ENCODE peak calls at places on chromosomes 3 and 15, in six cellular contexts. Z is cardiac septum; G is midbrain; F is globus pallidus; D is activated CD4-positive, CD25-positive, alpha-beta regulatory T cell; S is activated CD4-positive, alpha-beta T cell treated with anti-CD3 and anti-CD28 coated beads, Interleukin-2, amount 10 ng/mL, durations not matched to agents 7 days and 5 days. M is an unnamed sample.

GRCh38 chr15:67836955-67837354 is 2.9 kb downstream of the RNU6-1 start:
- DNase-seq in Z (peak), G (no peak), F (no peak), D (no peak), S (no peak), M (no peak)

GRCh38 chr3:43736558-43736995 is 45.8 kb downstream of the ABHD5 start:
- DNase-seq in Z (no peak), G (no peak), F (no peak), D (no peak), S (no peak), M (no peak)

GRCh38 chr3:150235799-150236198 is 172.3 kb upstream of the TSC22D2 start:
- DNase-seq in Z (no peak), G (no peak), F (no peak), D (no peak), S (no peak), M (no peak)

GRCh38 chr3:136957751-136958288 is at the start of gene IL20RB:
- DNase-seq in Z (no peak), G (no peak), F (no peak), D (no peak), S (no peak), M (no peak)

GRCh38 chr15:80153900-80154299 is 1.1 kb downstream of the FAH start:
- DNase-seq in Z (no peak), G (no peak), F (no peak), D (no peak), S (no peak), M (no peak)

GRCh38 chr3:166243511-166243910 is 406.3 kb upstream of the BCHE start:
- DNase-seq in Z (no peak), G (no peak), F (no peak), D (no peak), S (no peak), M (no peak)

GRCh38 chr3:98359250-98359649 is 5.6 kb downstream of the OR5K4 start:
- DNase-seq in Z (no peak), G (no peak), F (no peak), D (no peak), S (no peak), M (no peak)

GRCh38 chr3:9890249-9891071 is at the start of gene JAGN1:
- DNase-seq in Z (peak), G (peak), F (peak), D (peak), S (peak), M (peak)

GRCh38 chr3:116085456-116085855 is 359.8 kb downstream of the LSAMP start:
- DNase-seq in Z (no peak), G (no peak), F (no peak), D (no peak), S (no peak), M (no peak)

GRCh38 chr15:67137951-67138935 is 72.8 kb downstream of the SMAD3 start:
- DNase-seq in Z (peak), G (no peak), F (no peak), D (no peak), S (no peak), M (no peak)

GRCh38 chr3:147616998-147617619 is 207.9 kb downstream of the ZIC1 start:
- DNase-seq in Z (no peak), G (peak), F (peak), D (no peak), S (no peak), M (no peak)

GRCh38 chr3:113255854-113256615 is 44.7 kb downstream of the BOC start:
- DNase-seq in Z (no peak), G (no peak), F (no peak), D (no peak), S (no peak), M (no peak)

GRCh38 chr15:90876512-90877170 is 7.7 kb upstream of the FES start:
- DNase-seq in Z (no peak), G (no peak), F (no peak), D (no peak), S (no peak), M (no peak)

GRCh38 chr3:88150371-88150770 is 612 bp downstream of the C3orf38 start:
- DNase-seq in Z (no peak), G (peak), F (no peak), D (no peak), S (peak), M (no peak)

GRCh38 chr3:112770026-112770626 is 76.5 kb downstream of the CD200R1L start:
- DNase-seq in Z (no peak), G (no peak), F (no peak), D (no peak), S (no peak), M (no peak)

GRCh38 chr3:191237045-191237882 is 38.2 kb downstream of the OSTN start:
- DNase-seq in Z (no peak), G (no peak), F (no peak), D (no peak), S (no peak), M (no peak)

GRCh38 chr3:139559541-139559940 is 20.0 kb upstream of the RBP1 start:
- DNase-seq in Z (no peak), G (no peak), F (no peak), D (no peak), S (no peak), M (no peak)

GRCh38 chr15:42081463-42081830 is 12.9 kb downstream of the PLA2G4D start:
- DNase-seq in Z (no peak), G (no peak), F (no peak), D (no peak), S (no peak), M (no peak)

GRCh38 chr15:74317820-74318375 is 49.5 kb downstream of the CYP11A1 start:
- DNase-seq in Z (peak), G (no peak), F (no peak), D (no peak), S (no peak), M (no peak)

GRCh38 chr15:41853831-41854230 is 15.2 kb downstream of the PLA2G4B start:
- DNase-seq in Z (no peak), G (no peak), F (no peak), D (no peak), S (no peak), M (no peak)

GRCh38 chr3:148873928-148874326 is 8.8 kb downstream of the CPA3 start:
- DNase-seq in Z (no peak), G (no peak), F (no peak), D (no peak), S (no peak), M (no peak)

GRCh38 chr15:40869686-40870085 is 4.3 kb downstream of the RHOV start:
- DNase-seq in Z (no peak), G (no peak), F (no peak), D (no peak), S (no peak), M (no peak)

GRCh38 chr3:192858849-192859585 is 58.6 kb downstream of the MB21D2 start:
- DNase-seq in Z (no peak), G (no peak), F (no peak), D (no peak), S (no peak), M (no peak)

GRCh38 chr15:84947947-84948830 is 33.5 kb upstream of the PDE8A start:
- DNase-seq in Z (no peak), G (no peak), F (no peak), D (no peak), S (no peak), M (no peak)

GRCh38 chr3:105448338-105448982 is 81.8 kb downstream of the ALCAM start:
- DNase-seq in Z (no peak), G (peak), F (peak), D (no peak), S (no peak), M (no peak)

GRCh38 chr15:50315814-50316630 is 39.0 kb downstream of the GABPB1 start:
- DNase-seq in Z (no peak), G (peak), F (peak), D (no peak), S (peak), M (no peak)

GRCh38 chr15:88375234-88375926 is 91.8 kb downstream of the MRPL46 start:
- DNase-seq in Z (no peak), G (no peak), F (no peak), D (no peak), S (no peak), M (no peak)

GRCh38 chr3:170565495-170565894 is 20.4 kb downstream of the SLC7A14 start:
- DNase-seq in Z (no peak), G (no peak), F (no peak), D (no peak), S (no peak), M (no peak)

GRCh38 chr3:134699721-134700120 is 48.9 kb upstream of the KY start:
- DNase-seq in Z (no peak), G (no peak), F (no peak), D (no peak), S (no peak), M (no peak)

GRCh38 chr3:158747417-158747816 is 15.2 kb upstream of the RARRES1 start:
- DNase-seq in Z (no peak), G (no peak), F (no peak), D (no peak), S (no peak), M (no peak)

GRCh38 chr3:129892857-129893615 is 475 bp downstream of the TMCC1 start:
- DNase-seq in Z (peak), G (peak), F (peak), D (peak), S (peak), M (peak)

GRCh38 chr15:55897560-55898336 is 95.7 kb downstream of the NEDD4 start:
- DNase-seq in Z (no peak), G (peak), F (peak), D (no peak), S (no peak), M (no peak)

GRCh38 chr3:140068512-140068911 is 133.5 kb downstream of the CLSTN2 start:
- DNase-seq in Z (no peak), G (no peak), F (no peak), D (no peak), S (no peak), M (no peak)

GRCh38 chr3:63863150-63864007 is at the start of the genes ATXN7 and THOC7:
- DNase-seq in Z (peak), G (peak), F (peak), D (peak), S (peak), M (peak)

GRCh38 chr15:101027920-101028319 is 108.8 kb downstream of the LRRK1 start:
- DNase-seq in Z (no peak), G (no peak), F (no peak), D (no peak), S (no peak), M (no peak)

GRCh38 chr15:96146711-96147110 is 183.8 kb upstream of the NR2F2 start:
- DNase-seq in Z (no peak), G (no peak), F (no peak), D (no peak), S (no peak), M (no peak)

GRCh38 chr3:43699864-43700263 is 9.1 kb downstream of the ABHD5 start:
- DNase-seq in Z (no peak), G (no peak), F (no peak), D (no peak), S (peak), M (no peak)

GRCh38 chr15:90376789-90377188 is 11.3 kb upstream of the IQGAP1 start:
- DNase-seq in Z (no peak), G (no peak), F (no peak), D (peak), S (peak), M (peak)

M was measured in central memory CD8-positive, alpha-beta T cell.